ENCODE peak calls at places on chromosomes 7 and 10, in seven cellular contexts. G is H54; B is colonic mucosa; A is stimulated activated naive CD4-positive, alpha-beta T cell; I is astrocyte of the cerebellum; W is iPS-NIHi11; Q is EH. L is an unnamed sample.

GRCh38 chr10:12701696-12702095 is 299.8 kb downstream of the CCDC3 start:
- DNase-seq in G (no peak), B (peak; percentile 18), A (no peak), I (no peak), W (no peak), Q (peak; percentile 81), L (no peak)

GRCh38 chr10:75653761-75654160 is 222.3 kb downstream of the LRMDA start:
- DNase-seq in G (no peak), B (no peak), A (no peak), I (no peak), W (no peak), Q (no peak), L (no peak)

GRCh38 chr7:70472580-70473239 is 659.2 kb upstream of the GALNT17 start:
- DNase-seq in G (no peak), B (no peak), A (no peak), I (no peak), W (no peak), Q (no peak), L (no peak)

GRCh38 chr10:89025453-89025852 is 34.9 kb downstream of the FAS start:
- DNase-seq in G (no peak), B (no peak), A (no peak), I (no peak), W (no peak), Q (peak; percentile 30), L (no peak)

GRCh38 chr7:28075674-28076358 is 104.8 kb downstream of the JAZF1 start:
- DNase-seq in G (no peak), B (no peak), A (no peak), I (no peak), W (no peak), Q (peak; percentile 63), L (no peak)

GRCh38 chr7:116653204-116653603 is 18.8 kb upstream of the MET start:
- DNase-seq in G (peak; percentile 42), B (no peak), A (no peak), I (peak; percentile 79), W (no peak), Q (peak; percentile 61), L (no peak)

GRCh38 chr10:72834183-72834825 is 59.2 kb upstream of the OIT3 start:
- DNase-seq in G (peak; percentile 24), B (peak; percentile 45), A (peak; percentile 57), I (peak; percentile 67), W (peak; percentile 46), Q (peak; percentile 76), L (peak; percentile 35)

GRCh38 chr7:1050254-1050906 is 6.0 kb downstream of the GPR146 start:
- DNase-seq in G (no peak), B (no peak), A (no peak), I (no peak), W (no peak), Q (no peak), L (no peak)

GRCh38 chr10:121608669-121609190 is 10.5 kb upstream of the FGFR2 start:
- DNase-seq in G (peak; percentile 53), B (peak; percentile 77), A (no peak), I (no peak), W (peak; percentile 92), Q (peak; percentile 11), L (no peak)

GRCh38 chr10:107280293-107280692 is 115.8 kb upstream of the SORCS1 start:
- DNase-seq in G (no peak), B (peak; percentile 20), A (no peak), I (no peak), W (no peak), Q (no peak), L (no peak)

GRCh38 chr7:142771353-142771723 is 568 bp downstream of the PRSS2 start:
- DNase-seq in G (no peak), B (no peak), A (no peak), I (no peak), W (no peak), Q (no peak), L (no peak)